ENCODE peak calls at places on chromosomes 4 and X, in ten cellular contexts. Z is endodermal cell; V is BE2C; J is stomach; P is WTC11; X is caudate nucleus; H is activated CD4-positive, CD25-positive, alpha-beta regulatory T cell; S is NCI-H510A treated with DMSO at 0.1 percent for 48 hours; R is NAMALWA; B is stimulated activated CD4-positive, alpha-beta T cell treated with anti-CD3 and anti-CD28 coated beads, Interleukin-1b, Interleukin-23, amount 100 ng/mL, for 1 hour. L is an unnamed sample.

GRCh38 chrX:33970028-33970932 is 161.8 kb downstream of the FAM47A start:
- DNase-seq in Z (no peak), V (no peak), J (no peak), P (no peak), X (no peak), H (no peak), S (no peak), R (no peak), B (no peak), L (peak)

GRCh38 chr4:76897522-76898384 is at the start of gene SOWAHB:
- DNase-seq in Z (peak), V (no peak), J (peak), P (peak), X (no peak), H (no peak), S (peak), R (no peak), B (no peak), L (no peak)

GRCh38 chrX:152915541-152916241 is 17.8 kb downstream of the ZNF185 start:
- DNase-seq in Z (peak), V (peak), J (no peak), P (peak), X (no peak), H (no peak), S (no peak), R (peak), B (no peak), L (peak)

GRCh38 chr4:102497986-102498385 is 3.2 kb upstream of the NFKB1 start:
- DNase-seq in Z (no peak), V (no peak), J (no peak), P (no peak), X (no peak), H (no peak), S (no peak), R (no peak), B (no peak), L (no peak)

GRCh38 chr4:151227731-151228130 is 49.2 kb upstream of the PRSS48 start:
- DNase-seq in Z (no peak), V (no peak), J (no peak), P (no peak), X (peak), H (no peak), S (no peak), R (no peak), B (no peak), L (no peak)

GRCh38 chr4:24118031-24118430 is 228.2 kb upstream of the PPARGC1A start:
- DNase-seq in Z (no peak), V (no peak), J (no peak), P (no peak), X (no peak), H (no peak), S (no peak), R (no peak), B (no peak), L (no peak)

GRCh38 chrX:46180258-46180687 is 364.9 kb downstream of the ZNF674 start:
- DNase-seq in Z (peak), V (peak), J (no peak), P (no peak), X (no peak), H (no peak), S (no peak), R (no peak), B (no peak), L (no peak)

GRCh38 chr4:84531689-84532088 is 32.6 kb upstream of the NKX6-1 start:
- DNase-seq in Z (no peak), V (peak), J (no peak), P (no peak), X (no peak), H (no peak), S (no peak), R (no peak), B (no peak), L (no peak)

GRCh38 chrX:151973851-151974335 is 583 bp downstream of the GABRE start:
- DNase-seq in Z (no peak), V (no peak), J (no peak), P (peak), X (no peak), H (no peak), S (no peak), R (no peak), B (no peak), L (no peak)

GRCh38 chrX:114038358-114038757 is 545.5 kb upstream of the HTR2C start:
- DNase-seq in Z (no peak), V (no peak), J (no peak), P (no peak), X (no peak), H (no peak), S (no peak), R (no peak), B (no peak), L (no peak)

GRCh38 chr4:176090115-176090514 is 24.5 kb downstream of the WDR17 start:
- DNase-seq in Z (no peak), V (no peak), J (no peak), P (no peak), X (no peak), H (no peak), S (no peak), R (peak), B (no peak), L (no peak)

GRCh38 chrX:40109288-40110008 is 11.7 kb upstream of the BCOR start:
- DNase-seq in Z (peak), V (peak), J (peak), P (peak), X (no peak), H (no peak), S (peak), R (peak), B (no peak), L (peak)

GRCh38 chr4:1512081-1512737 is 106.0 kb upstream of the NKX1-1 start:
- DNase-seq in Z (no peak), V (no peak), J (no peak), P (no peak), X (no peak), H (no peak), S (no peak), R (no peak), B (no peak), L (no peak)

GRCh38 chrX:73562458-73562857 is 539 bp upstream of the CHIC1 start:
- DNase-seq in Z (no peak), V (no peak), J (no peak), P (no peak), X (no peak), H (no peak), S (no peak), R (no peak), B (no peak), L (peak)

GRCh38 chr4:165379662-165380061 is 854 bp downstream of the CPE start:
- DNase-seq in Z (peak), V (no peak), J (no peak), P (peak), X (peak), H (no peak), S (no peak), R (no peak), B (no peak), L (peak)

GRCh38 chrX:150568320-150569154 is at the start of gene MTM1:
- DNase-seq in Z (peak), V (peak), J (peak), P (peak), X (peak), H (peak), S (peak), R (peak), B (peak), L (peak)

GRCh38 chr4:176335421-176335820 is 15.7 kb downstream of the SPCS3 start:
- DNase-seq in Z (no peak), V (no peak), J (no peak), P (no peak), X (no peak), H (no peak), S (no peak), R (no peak), B (no peak), L (no peak)

GRCh38 chr4:151721466-151721865 is 39.3 kb downstream of the GATB start:
- DNase-seq in Z (no peak), V (no peak), J (no peak), P (no peak), X (no peak), H (no peak), S (peak), R (no peak), B (no peak), L (no peak)

GRCh38 chr4:148022975-148023374 is 291.1 kb downstream of the ARHGAP10 start:
- DNase-seq in Z (no peak), V (no peak), J (no peak), P (no peak), X (no peak), H (no peak), S (no peak), R (no peak), B (no peak), L (no peak)

GRCh38 chrX:97405031-97405685 is 521.5 kb downstream of the RPA4 start:
- DNase-seq in Z (no peak), V (no peak), J (no peak), P (no peak), X (no peak), H (no peak), S (no peak), R (no peak), B (no peak), L (no peak)

GRCh38 chr4:86493460-86493859 is 100.7 kb upstream of the PTPN13 start:
- DNase-seq in Z (no peak), V (no peak), J (no peak), P (no peak), X (no peak), H (no peak), S (no peak), R (no peak), B (no peak), L (no peak)

GRCh38 chr4:156101571-156101970 is 147.9 kb upstream of the CTSO start:
- DNase-seq in Z (no peak), V (no peak), J (no peak), P (no peak), X (no peak), H (no peak), S (no peak), R (no peak), B (no peak), L (no peak)

GRCh38 chr4:3852751-3853150 is 86.6 kb downstream of the ADRA2C start:
- DNase-seq in Z (no peak), V (no peak), J (no peak), P (no peak), X (no peak), H (no peak), S (no peak), R (no peak), B (no peak), L (no peak)

GRCh38 chr4:30718021-30718888 is 1.9 kb upstream of the PCDH7 start:
- DNase-seq in Z (peak), V (peak), J (peak), P (peak), X (peak), H (no peak), S (peak), R (no peak), B (no peak), L (peak)

GRCh38 chr4:55071951-55072350 is 53.4 kb downstream of the KDR start:
- DNase-seq in Z (no peak), V (no peak), J (no peak), P (no peak), X (no peak), H (no peak), S (no peak), R (no peak), B (no peak), L (no peak)

GRCh38 chrX:15930585-15930984 is 76.0 kb upstream of the AP1S2 start:
- DNase-seq in Z (no peak), V (no peak), J (no peak), P (no peak), X (no peak), H (no peak), S (peak), R (peak), B (no peak), L (peak)

GRCh38 chr4:89072921-89073320 is 15.9 kb upstream of the FAM13A start:
- DNase-seq in Z (no peak), V (no peak), J (no peak), P (no peak), X (no peak), H (no peak), S (peak), R (no peak), B (no peak), L (no peak)

GRCh38 chr4:124121511-124121934 is 591.0 kb downstream of the ANKRD50 start:
- DNase-seq in Z (no peak), V (no peak), J (no peak), P (no peak), X (no peak), H (no peak), S (no peak), R (no peak), B (no peak), L (no peak)

GRCh38 chr4:139684351-139684750 is 18.7 kb downstream of the MGST2 start:
- DNase-seq in Z (no peak), V (no peak), J (no peak), P (no peak), X (no peak), H (no peak), S (no peak), R (no peak), B (no peak), L (no peak)

GRCh38 chr4:169436734-169437133 is 166.0 kb upstream of the SH3RF1 start:
- DNase-seq in Z (no peak), V (no peak), J (no peak), P (no peak), X (no peak), H (no peak), S (no peak), R (no peak), B (no peak), L (no peak)

GRCh38 chrX:134480061-134480460 is 20.1 kb downstream of the HPRT1 start:
- DNase-seq in Z (no peak), V (no peak), J (no peak), P (no peak), X (no peak), H (no peak), S (no peak), R (no peak), B (no peak), L (no peak)

GRCh38 chrX:25004485-25005032 is 11.2 kb downstream of the ARX start:
- DNase-seq in Z (peak), V (no peak), J (no peak), P (no peak), X (no peak), H (no peak), S (no peak), R (no peak), B (no peak), L (no peak)

GRCh38 chr4:16617416-16617815 is 281.0 kb downstream of the LDB2 start:
- DNase-seq in Z (no peak), V (no peak), J (no peak), P (no peak), X (no peak), H (no peak), S (no peak), R (no peak), B (no peak), L (no peak)

GRCh38 chr4:183469936-183470335 is 25.5 kb downstream of the CDKN2AIP start:
- DNase-seq in Z (no peak), V (no peak), J (no peak), P (no peak), X (no peak), H (no peak), S (no peak), R (no peak), B (no peak), L (no peak)

GRCh38 chr4:185775792-185776555 is 36.0 kb downstream of the SORBS2 start:
- DNase-seq in Z (no peak), V (no peak), J (no peak), P (no peak), X (no peak), H (no peak), S (no peak), R (no peak), B (no peak), L (no peak)

GRCh38 chr4:156971168-156971601 is 414 bp downstream of the PDGFC start:
- DNase-seq in Z (peak), V (peak), J (peak), P (peak), X (no peak), H (no peak), S (no peak), R (no peak), B (no peak), L (no peak)